ENCODE peak calls at places on chromosome 6, in nine cellular contexts. E is ovary, W is uterus, K is heart right ventricle, X is tibial nerve, J is left ventricle myocardium inferior, R is A673, F is tibial artery, U is mammary epithelial cell. N is an unnamed sample. For H3K4me1 and H3K9me3, the result is how much of the 10 kb centered on the place peaks cover.

GRCh38 chr6:156423829-156424228 is 353.3 kb upstream of the ARID1B start:
- DNase-seq in E (no peak), W (no peak), K (no peak), X (no peak), J (no peak), R (no peak), F (no peak), U (no peak), N (no peak)

GRCh38 chr6:160462551-160463109 is 114.5 kb downstream of the SLC22A3 start:
- DNase-seq in E (no peak), W (no peak), K (no peak), X (no peak), J (no peak), R (no peak), F (no peak), U (peak), N (no peak)

GRCh38 chr6:87869064-87869685 is 167.1 kb upstream of the AKIRIN2 start:
- DNase-seq in E (no peak), W (no peak), K (no peak), X (no peak), J (no peak), R (no peak), F (no peak), U (no peak), N (no peak)

GRCh38 chr6:109662192-109662591 is 28.8 kb downstream of the AK9 start:
- DNase-seq in E (no peak), W (no peak), K (no peak), X (no peak), J (no peak), R (no peak), F (no peak), U (peak), N (no peak)

GRCh38 chr6:130865793-130866192 is 38.6 kb downstream of the SMLR1 start:
- DNase-seq in E (no peak), W (no peak), K (no peak), X (no peak), J (no peak), R (no peak), F (no peak), U (no peak), N (no peak)

GRCh38 chr6:43172127-43173007 is 1.3 kb downstream of the SRF start:
- DNase-seq in E (peak), W (peak), K (peak), X (peak), J (peak), R (peak), F (peak), U (peak), N (peak)

GRCh38 chr6:130624046-130624445 is 203.2 kb upstream of the SMLR1 start:
- DNase-seq in E (no peak), W (no peak), K (no peak), X (no peak), J (no peak), R (no peak), F (no peak), U (peak), N (no peak)

GRCh38 chr6:87926072-87926471 is 121.6 kb upstream of the SPACA1 start:
- DNase-seq in E (no peak), W (no peak), K (no peak), X (no peak), J (no peak), R (no peak), F (no peak), U (no peak), N (no peak)

GRCh38 chr6:9204171-9204570 is 768.8 kb upstream of the SLC35B3 start:
- DNase-seq in E (no peak), W (no peak), K (no peak), X (no peak), J (no peak), R (peak), F (no peak), U (peak), N (no peak)

GRCh38 chr6:44029489-44030185 is 97.6 kb downstream of the MRPL14 start:
- DNase-seq in E (no peak), W (peak), K (no peak), X (no peak), J (no peak), R (no peak), F (no peak), U (no peak), N (no peak)

GRCh38 chr6:165181951-165182414 is 127.4 kb downstream of the C6orf118 start:
- DNase-seq in E (no peak), W (no peak), K (no peak), X (no peak), J (no peak), R (no peak), F (no peak), U (peak), N (no peak)

GRCh38 chr6:3232017-3232838 is 4.8 kb upstream of the TUBB2B start:
- DNase-seq in E (no peak), W (no peak), K (no peak), X (no peak), J (no peak), R (no peak), F (no peak), U (no peak), N (no peak)

GRCh38 chr6:112113371-112113770 is 26.0 kb downstream of the FAM229B start:
- DNase-seq in E (no peak), W (no peak), K (no peak), X (no peak), J (no peak), R (no peak), F (no peak), U (no peak), N (no peak)

GRCh38 chr6:110608151-110608550 is 131.7 kb upstream of the SLC22A16 start:
- DNase-seq in E (no peak), W (no peak), K (no peak), X (no peak), J (no peak), R (no peak), F (no peak), U (no peak), N (no peak)

GRCh38 chr6:121838842-121839241 is 403.4 kb downstream of the GJA1 start:
- DNase-seq in E (no peak), W (no peak), K (peak), X (no peak), J (peak), R (no peak), F (no peak), U (peak), N (no peak)

DNA sequence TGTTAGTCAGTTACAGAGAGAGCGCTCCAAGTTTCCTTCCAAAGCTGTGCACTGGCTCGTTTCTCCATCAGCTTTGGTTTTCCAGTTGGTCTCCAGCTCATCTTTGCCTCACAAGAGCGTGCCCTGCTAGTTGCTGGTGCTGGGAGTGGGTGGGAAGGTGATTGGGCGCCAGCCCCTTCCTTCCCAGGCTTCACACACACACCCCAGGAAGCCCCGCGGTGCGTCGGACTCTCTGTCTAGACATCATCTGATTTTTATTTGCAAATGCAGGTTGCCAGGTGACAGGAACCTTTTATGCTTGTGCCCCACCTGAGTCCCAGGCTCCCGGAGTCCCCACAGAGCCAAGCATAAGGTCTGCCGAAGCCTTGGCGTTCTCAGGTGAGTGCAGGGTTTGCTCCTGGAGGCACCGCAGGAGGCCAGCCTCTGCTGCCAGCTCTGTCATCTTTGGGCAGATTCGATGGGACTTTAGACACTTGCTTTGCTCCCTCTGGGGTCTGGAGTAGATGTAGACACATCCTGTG is 7.1 kb downstream of the IRF4 start:
- DNase-seq in E (no peak), W (no peak), K (no peak), X (no peak), J (no peak), R (no peak), F (no peak), U (no peak), N (no peak)
- H3K4me1 ChIP-seq in E (under half), W (under half), K (under half), X (under half), J (under half), R (under half), F (under half), U (under half), N (under half)

GRCh38 chr6:113162739-113163138 is 694.4 kb upstream of the MARCKS start:
- DNase-seq in E (no peak), W (no peak), K (no peak), X (no peak), J (no peak), R (no peak), F (no peak), U (no peak), N (no peak)

GRCh38 chr6:113160716-113161115 is 696.4 kb upstream of the MARCKS start:
- DNase-seq in E (no peak), W (no peak), K (no peak), X (no peak), J (no peak), R (no peak), F (no peak), U (no peak), N (no peak)
- H3K27ac ChIP-seq in E (no peak), W (no peak), K (no peak), X (peak), J (no peak), R (no peak), F (no peak), U (no peak), N (no peak)

DNA sequence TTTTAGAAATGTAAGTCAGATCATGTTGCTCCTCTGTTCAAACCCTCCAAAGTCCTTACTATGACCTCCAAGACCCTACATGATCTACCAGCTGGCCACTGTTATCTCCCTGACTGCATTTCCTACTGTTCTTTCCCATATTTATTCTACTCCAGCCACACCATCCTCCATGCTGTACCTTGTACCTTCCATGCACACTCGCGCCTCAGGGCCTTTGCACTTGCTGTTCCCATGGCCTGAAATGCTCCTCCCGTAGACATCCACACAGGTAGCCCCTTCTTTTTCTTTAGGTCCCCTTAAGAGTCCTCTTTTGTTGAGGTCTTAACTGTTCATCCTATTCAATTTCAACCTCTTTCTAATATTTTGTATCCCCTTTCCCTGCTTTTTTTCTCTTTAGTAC is 47.0 kb downstream of the HEBP2 start:
- DNase-seq in E (no peak), W (no peak), K (no peak), X (no peak), J (no peak), R (no peak), F (no peak), U (no peak), N (no peak)
- H3K9me3 ChIP-seq in E (under half), W (under half), K (under half), X (under half), J (under half), R (under half), F (under half), U (under half), N (under half)

GRCh38 chr6:46513533-46513932 is 22.3 kb upstream of the RCAN2 start:
- DNase-seq in E (no peak), W (no peak), K (no peak), X (no peak), J (no peak), R (no peak), F (no peak), U (no peak), N (no peak)
- H3K4me1 ChIP-seq in E (under half), W (under half), K (half or more), X (under half), J (half or more), R (under half), F (half or more), U (under half), N (under half)

GRCh38 chr6:5762561-5762968 is 244.2 kb downstream of the NRN1 start:
- DNase-seq in E (no peak), W (peak), K (no peak), X (no peak), J (peak), R (no peak), F (peak), U (no peak), N (peak)
- H3K27ac ChIP-seq in E (no peak), W (no peak), K (peak), X (peak), J (peak), R (peak), F (peak), U (no peak), N (peak)

DNA sequence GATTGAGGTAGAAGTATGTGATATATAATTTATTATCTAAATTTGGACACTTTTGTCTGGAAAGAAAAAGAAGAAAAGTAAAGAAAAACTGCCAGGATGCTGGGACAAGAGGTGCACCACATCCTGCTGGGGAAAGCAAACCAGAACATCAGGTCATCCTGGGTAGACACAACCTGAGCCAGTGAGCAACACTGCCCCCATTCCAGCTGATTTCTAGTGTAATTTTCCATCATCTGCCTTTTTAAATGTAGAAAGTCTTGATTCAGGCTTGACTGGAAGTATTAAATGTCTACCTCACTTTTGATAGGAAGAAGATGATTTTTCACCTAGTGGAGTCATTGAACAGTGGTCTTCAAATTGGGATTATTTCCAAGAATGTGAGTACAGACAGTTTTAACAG is 1164.5 kb upstream of the CITED2 start:
- DNase-seq in E (no peak), W (no peak), K (no peak), X (no peak), J (no peak), R (no peak), F (no peak), U (peak), N (no peak)
- H3K9me3 ChIP-seq in E (under half), W (under half), K (under half), X (under half), J (under half), R (under half), F (under half), U (under half), N (under half)

GRCh38 chr6:170293411-170293844 is 2.5 kb upstream of the DLL1 start:
- DNase-seq in E (no peak), W (no peak), K (no peak), X (no peak), J (no peak), R (no peak), F (no peak), U (no peak), N (no peak)
- H3K4me1 ChIP-seq in E (under half), W (under half), K (half or more), X (under half), J (half or more), R (under half), F (half or more), U (under half), N (under half)

DNA sequence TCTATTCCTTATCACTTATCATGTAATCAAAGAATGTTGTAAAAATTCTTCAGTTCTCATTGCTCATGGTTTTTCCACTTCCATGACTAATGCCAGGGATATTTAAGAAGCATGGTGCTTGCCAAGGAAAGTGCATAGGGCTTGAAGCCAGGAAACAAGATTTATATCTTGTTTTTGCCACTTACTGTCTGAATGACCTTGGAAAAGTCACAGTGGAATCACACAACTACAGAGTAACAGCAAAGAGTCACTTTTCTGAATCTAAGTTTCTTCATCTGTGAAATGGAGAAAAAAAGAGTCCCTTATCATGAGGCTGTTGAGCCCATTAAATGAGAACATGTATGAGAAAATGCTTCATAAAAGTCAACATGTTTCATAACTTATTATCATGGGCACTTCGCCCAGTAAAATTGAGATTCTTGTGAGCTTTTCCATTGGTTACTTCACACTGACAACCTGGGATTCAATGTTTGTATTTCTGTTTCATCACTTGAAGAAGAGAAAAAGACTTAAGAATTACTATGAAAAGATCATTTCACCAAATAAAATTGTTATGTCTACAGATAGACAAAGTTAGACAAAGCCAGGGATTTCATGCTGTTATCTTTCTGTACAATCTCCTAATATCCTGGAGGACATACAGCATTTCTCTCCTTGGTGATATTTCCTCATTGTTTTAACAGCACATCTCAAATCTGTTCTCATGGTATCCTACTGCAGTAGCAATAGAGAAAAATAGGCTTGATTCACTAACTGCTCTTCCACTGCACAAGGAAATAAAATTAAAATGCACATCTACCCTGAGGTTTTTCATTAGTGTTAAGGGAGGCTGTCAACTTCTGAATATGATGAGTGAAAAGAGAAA is 7.6 kb upstream of the BMP5 start:
- DNase-seq in E (no peak), W (no peak), K (no peak), X (peak), J (no peak), R (peak), F (no peak), U (peak), N (no peak)
- H3K27ac ChIP-seq in E (no peak), W (no peak), K (no peak), X (no peak), J (peak), R (no peak), F (no peak), U (no peak), N (no peak)

GRCh38 chr6:137701942-137702341 is 165.1 kb upstream of the TNFAIP3 start:
- DNase-seq in E (no peak), W (no peak), K (no peak), X (no peak), J (no peak), R (no peak), F (no peak), U (no peak), N (no peak)
- H3K9me3 ChIP-seq in E (under half), W (under half), K (under half), X (under half), J (under half), R (under half), F (under half), U (under half), N (under half)